ENCODE peak calls at places on chromosomes 2 and 18, in seven cellular contexts. U, E, Y, D, S, K and H are unnamed samples.

GRCh38 chr18:35673682-35674081 is 92.1 kb downstream of the GALNT1 start:
- DNase-seq in U (no peak), E (no peak), Y (no peak), D (no peak), S (no peak), K (no peak), H (no peak)

GRCh38 chr2:31008571-31009114 is 129.6 kb downstream of the GALNT14 start:
- DNase-seq in U (peak), E (no peak), Y (no peak), D (no peak), S (no peak), K (peak), H (no peak)

GRCh38 chr2:42928161-42928691 is 135.8 kb upstream of the HAAO start:
- DNase-seq in U (peak), E (no peak), Y (no peak), D (peak), S (no peak), K (no peak), H (no peak)

GRCh38 chr2:85110991-85111560 is 22.1 kb upstream of the TCF7L1 start:
- DNase-seq in U (no peak), E (no peak), Y (no peak), D (no peak), S (no peak), K (no peak), H (no peak)

GRCh38 chr2:88764850-88765153 is 73.3 kb downstream of the RPIA start:
- DNase-seq in U (no peak), E (no peak), Y (no peak), D (no peak), S (no peak), K (no peak), H (no peak)

GRCh38 chr2:191656389-191656788 is 21.5 kb upstream of the NABP1 start:
- DNase-seq in U (no peak), E (no peak), Y (no peak), D (no peak), S (no peak), K (no peak), H (no peak)

GRCh38 chr2:29066989-29067605 is 7.2 kb downstream of the PCARE start:
- DNase-seq in U (no peak), E (no peak), Y (no peak), D (no peak), S (peak), K (no peak), H (no peak)

GRCh38 chr2:20282916-20283592 is 58.1 kb upstream of the SDC1 start:
- DNase-seq in U (peak), E (no peak), Y (no peak), D (no peak), S (no peak), K (no peak), H (no peak)

GRCh38 chr2:230877737-230878598 is 13.2 kb downstream of the ITM2C start:
- DNase-seq in U (no peak), E (no peak), Y (no peak), D (no peak), S (no peak), K (no peak), H (no peak)

GRCh38 chr2:128172191-128172590 is 81.2 kb downstream of the UGGT1 start:
- DNase-seq in U (no peak), E (no peak), Y (no peak), D (peak), S (no peak), K (no peak), H (no peak)

GRCh38 chr2:214577769-214578168 is 166.9 kb downstream of the VWC2L start:
- DNase-seq in U (no peak), E (no peak), Y (no peak), D (no peak), S (no peak), K (no peak), H (no peak)

GRCh38 chr2:130241041-130241707 is 42.9 kb upstream of the TUBA3E start:
- DNase-seq in U (no peak), E (no peak), Y (no peak), D (peak), S (no peak), K (no peak), H (no peak)

GRCh38 chr2:9693138-9693520 is 62.3 kb upstream of the YWHAQ start:
- DNase-seq in U (no peak), E (no peak), Y (no peak), D (no peak), S (no peak), K (no peak), H (no peak)

GRCh38 chr2:218166791-218167190 is at the start of gene CXCR1:
- DNase-seq in U (no peak), E (no peak), Y (no peak), D (no peak), S (no peak), K (no peak), H (no peak)

GRCh38 chr2:12721571-12722444 is 5.1 kb downstream of the TRIB2 start:
- DNase-seq in U (no peak), E (no peak), Y (no peak), D (no peak), S (no peak), K (no peak), H (no peak)

GRCh38 chr2:147679664-147680502 is 164.9 kb upstream of the ACVR2A start:
- DNase-seq in U (peak), E (no peak), Y (no peak), D (no peak), S (no peak), K (no peak), H (peak)

GRCh38 chr2:109214651-109215371 is 85.8 kb downstream of the SH3RF3 start:
- DNase-seq in U (no peak), E (no peak), Y (no peak), D (no peak), S (no peak), K (no peak), H (no peak)

GRCh38 chr18:75418293-75418692 is 9.2 kb downstream of the SMIM21 start:
- DNase-seq in U (peak), E (no peak), Y (no peak), D (no peak), S (no peak), K (no peak), H (peak)

GRCh38 chr2:85066874-85067351 is 66.3 kb upstream of the TCF7L1 start:
- DNase-seq in U (peak), E (peak), Y (peak), D (peak), S (peak), K (peak), H (peak)

GRCh38 chr2:55620123-55620779 is 2.8 kb upstream of the PPP4R3B start:
- DNase-seq in U (no peak), E (peak), Y (no peak), D (peak), S (no peak), K (peak), H (no peak)

GRCh38 chr2:102238778-102239177 is 52.0 kb downstream of the IL1RL2 start:
- DNase-seq in U (no peak), E (no peak), Y (no peak), D (no peak), S (no peak), K (no peak), H (no peak)

GRCh38 chr18:77129150-77129551 is 3.4 kb downstream of the MBP start:
- DNase-seq in U (no peak), E (no peak), Y (no peak), D (no peak), S (no peak), K (no peak), H (no peak)

GRCh38 chr2:46047280-46047679 is 249.9 kb upstream of the EPAS1 start:
- DNase-seq in U (no peak), E (no peak), Y (no peak), D (no peak), S (no peak), K (no peak), H (no peak)

GRCh38 chr18:48468151-48468550 is 59.0 kb upstream of the ZBTB7C start:
- DNase-seq in U (no peak), E (no peak), Y (no peak), D (no peak), S (no peak), K (no peak), H (no peak)

GRCh38 chr18:49101230-49101629 is 150.5 kb upstream of the SMAD7 start:
- DNase-seq in U (no peak), E (no peak), Y (no peak), D (no peak), S (no peak), K (no peak), H (no peak)

GRCh38 chr18:51153659-51154371 is 43.7 kb downstream of the MEX3C start:
- DNase-seq in U (no peak), E (peak), Y (peak), D (no peak), S (no peak), K (no peak), H (no peak)